ENCODE peak calls at places on chromosome 2, in seven cellular contexts. B is germinal center; A is psoas muscle; J is astrocyte of the spinal cord; Z is stimulated activated CD8-positive, alpha-beta memory T cell treated with anti-CD3 and anti-CD28 coated beads, Interleukin-4, amount 100 ng/mL, for 4 hours; W is effector memory CD8-positive, alpha-beta T cell; H is Caki2. T is an unnamed sample.

GRCh38 chr2:33068261-33068660 is 121.5 kb downstream of the LTBP1 start:
- DNase-seq in J (peak), A (no peak), B (no peak), Z (no peak), H (peak), W (no peak), T (no peak)

GRCh38 chr2:197137234-197137633 is 173.3 kb downstream of the ANKRD44 start:
- DNase-seq in B (no peak), Z (no peak), H (peak), A (no peak), W (no peak), J (peak), T (no peak)

GRCh38 chr2:189486237-189486770 is 45.0 kb downstream of the WDR75 start:
- DNase-seq in A (no peak), Z (no peak), H (no peak), J (no peak), B (no peak), W (no peak), T (no peak)

GRCh38 chr2:202815548-202816420 is 55.8 kb downstream of the ICA1L start:
- DNase-seq in J (no peak), W (no peak), A (no peak), B (no peak), Z (no peak), H (no peak), T (no peak)

GRCh38 chr2:69768217-69768616 is 26.3 kb downstream of the ANXA4 start:
- DNase-seq in A (no peak), J (no peak), B (no peak), H (no peak), W (no peak), Z (no peak), T (no peak)

GRCh38 chr2:237546040-237546875 is 20.1 kb upstream of the PRLH start:
- DNase-seq in Z (no peak), W (no peak), H (no peak), A (no peak), J (no peak), B (no peak), T (no peak)

GRCh38 chr2:190563109-190563508 is 28.6 kb upstream of the NEMP2 start:
- DNase-seq in J (no peak), A (no peak), B (no peak), Z (peak), H (no peak), W (no peak), T (no peak)

GRCh38 chr2:239360421-239361310 is 40.2 kb downstream of the HDAC4 start:
- DNase-seq in A (no peak), J (no peak), W (no peak), H (no peak), B (no peak), Z (no peak), T (no peak)

GRCh38 chr2:196274387-196274809 is 103.0 kb upstream of the STK17B start:
- DNase-seq in J (peak), Z (no peak), W (no peak), B (peak), H (no peak), A (no peak), T (no peak)

GRCh38 chr2:230907361-230908093 is 17.5 kb downstream of the GPR55 start:
- DNase-seq in Z (no peak), H (no peak), A (no peak), J (no peak), W (no peak), B (no peak), T (no peak)

GRCh38 chr2:235618039-235618438 is 124.2 kb downstream of the AGAP1 start:
- DNase-seq in A (no peak), W (no peak), H (peak), J (peak), Z (no peak), B (no peak), T (no peak)

GRCh38 chr2:216792222-216793001 is 67.5 kb downstream of the TNP1 start:
- DNase-seq in Z (no peak), W (no peak), J (peak), B (no peak), H (peak), A (peak), T (no peak)

GRCh38 chr2:45069711-45070664 is 60.7 kb upstream of the SIX2 start:
- DNase-seq in Z (no peak), B (no peak), J (no peak), H (no peak), A (no peak), W (no peak), T (no peak)

GRCh38 chr2:241965931-241966412 is 96.4 kb downstream of the RTP5 start:
- DNase-seq in J (peak), A (no peak), W (peak), Z (peak), B (peak), H (peak), T (peak)

GRCh38 chr2:238130696-238131628 is 7.5 kb upstream of the KLHL30 start:
- DNase-seq in J (no peak), A (peak), B (no peak), H (no peak), Z (no peak), W (no peak), T (no peak)

GRCh38 chr2:205701509-205701908 is 19.2 kb downstream of the NRP2 start:
- DNase-seq in J (peak), Z (no peak), H (no peak), W (no peak), B (no peak), A (no peak), T (no peak)

GRCh38 chr2:28927878-28928277 is 33.4 kb downstream of the WDR43 start:
- DNase-seq in B (no peak), Z (no peak), H (no peak), W (no peak), A (no peak), J (no peak), T (no peak)

GRCh38 chr2:240959214-240959940 is 39.0 kb upstream of the SNED1 start:
- DNase-seq in B (no peak), W (no peak), H (no peak), J (no peak), Z (no peak), A (peak), T (no peak)

GRCh38 chr2:199739413-199740110 is 111.4 kb downstream of the FTCDNL1 start:
- DNase-seq in H (peak), Z (peak), B (peak), A (peak), W (peak), J (peak), T (peak)

GRCh38 chr2:237631801-237632585 is 4.6 kb downstream of the LRRFIP1 start:
- DNase-seq in B (no peak), H (no peak), A (no peak), Z (no peak), W (no peak), J (no peak), T (no peak)

GRCh38 chr2:24909555-24910177 is 10.4 kb downstream of the ADCY3 start:
- DNase-seq in A (no peak), B (no peak), W (no peak), Z (no peak), H (no peak), J (peak), T (no peak)

GRCh38 chr2:66803651-66804050 is 368.7 kb downstream of the MEIS1 start:
- DNase-seq in Z (no peak), H (no peak), J (peak), B (no peak), W (no peak), A (no peak), T (no peak)

GRCh38 chr2:181054843-181055242 is 74.4 kb downstream of the UBE2E3 start:
- DNase-seq in Z (no peak), W (no peak), A (no peak), H (no peak), B (no peak), J (no peak), T (no peak)

GRCh38 chr2:42980764-42981416 is 188.5 kb upstream of the HAAO start:
- DNase-seq in H (no peak), W (no peak), A (no peak), B (no peak), J (no peak), Z (no peak), T (no peak)

GRCh38 chr2:120691410-120691809 is 44.3 kb upstream of the GLI2 start:
- DNase-seq in H (no peak), W (no peak), J (no peak), Z (no peak), B (no peak), A (no peak), T (no peak)

GRCh38 chr2:191376981-191377629 is 131.9 kb downstream of the MYO1B start:
- DNase-seq in H (peak), J (peak), A (peak), B (no peak), W (no peak), Z (no peak), T (peak)

GRCh38 chr2:98777076-98777475 is 46.1 kb upstream of the MGAT4A start:
- DNase-seq in Z (no peak), H (no peak), J (no peak), A (no peak), W (no peak), B (no peak), T (no peak)

GRCh38 chr2:67514515-67514914 is 117.4 kb downstream of the ETAA1 start:
- DNase-seq in A (no peak), J (peak), Z (no peak), B (no peak), W (no peak), H (no peak), T (no peak)

GRCh38 chr2:42492691-42493467 is 903 bp downstream of the KCNG3 start:
- DNase-seq in A (peak), H (no peak), Z (no peak), J (no peak), B (peak), W (no peak), T (no peak)

GRCh38 chr2:25039126-25039525 is 2.8 kb upstream of the EFR3B start:
- DNase-seq in W (no peak), J (no peak), A (no peak), B (no peak), Z (no peak), H (no peak), T (peak)

GRCh38 chr2:127103243-127104165 is 3.5 kb downstream of the BIN1 start:
- DNase-seq in B (no peak), W (no peak), Z (no peak), J (no peak), H (no peak), A (peak), T (no peak)

GRCh38 chr2:96259497-96259921 is 6.3 kb downstream of the TMEM127 start:
- DNase-seq in B (no peak), W (no peak), Z (no peak), A (peak), H (peak), J (no peak), T (no peak)

T was measured in SK-MEL-5.